ENCODE peak calls at places on chromosomes 7 and 10, in nine cellular contexts. O is fibroblast of lung, C is keratinocyte, F is IMR-90, S is mammary epithelial cell, A is HCT116, E is neural progenitor cell, Y is astrocyte, M is hepatocyte. G is an unnamed sample.

GRCh38 chr10:109780997-109781396 is 142.3 kb downstream of the XPNPEP1 start:
- DNase-seq in O (no peak), C (no peak), F (no peak), S (no peak), A (no peak), E (peak; percentile 37), Y (no peak), M (no peak), G (no peak)

GRCh38 chr7:101586078-101586941 is 42.8 kb downstream of the MYL10 start:
- DNase-seq in O (no peak), C (no peak), F (no peak), S (no peak), A (no peak), E (no peak), Y (no peak), M (peak; percentile 80), G (no peak)

GRCh38 chr10:115844592-115844991 is 428.4 kb downstream of the GFRA1 start:
- DNase-seq in O (peak; percentile 62), C (no peak), F (no peak), S (no peak), A (no peak), E (no peak), Y (peak; percentile 54), M (peak; percentile 20), G (no peak)

GRCh38 chr10:44995914-44996633 is 4.6 kb upstream of the ZNF22 start:
- DNase-seq in O (no peak), C (no peak), F (peak; percentile 71), S (no peak), A (no peak), E (no peak), Y (no peak), M (no peak), G (no peak)

GRCh38 chr10:18684416-18684815 is 25.2 kb downstream of the ARL5B start:
- DNase-seq in O (peak; percentile 69), C (no peak), F (no peak), S (no peak), A (no peak), E (no peak), Y (peak; percentile 63), M (no peak), G (no peak)

GRCh38 chr7:366171-366916 is 76.4 kb downstream of the FOXL3 start:
- DNase-seq in O (peak; percentile 15), C (no peak), F (peak; percentile 17), S (no peak), A (no peak), E (no peak), Y (no peak), M (no peak), G (no peak)

GRCh38 chr10:12337973-12338372 is 11.4 kb upstream of the CAMK1D start:
- DNase-seq in O (peak; percentile 87), C (no peak), F (peak; percentile 32), S (no peak), A (no peak), E (no peak), Y (peak; percentile 80), M (no peak), G (no peak)

GRCh38 chr10:101835406-101835805 is 8.2 kb downstream of the KCNIP2 start:
- DNase-seq in O (no peak), C (no peak), F (no peak), S (no peak), A (no peak), E (peak; percentile 19), Y (no peak), M (no peak), G (no peak)

GRCh38 chr10:28179006-28179405 is 123.9 kb downstream of the MPP7 start:
- DNase-seq in O (no peak), C (no peak), F (no peak), S (no peak), A (no peak), E (no peak), Y (no peak), M (no peak), G (no peak)

GRCh38 chr7:54354436-54354835 is 187.7 kb upstream of the VSTM2A start:
- DNase-seq in O (no peak), C (no peak), F (no peak), S (no peak), A (no peak), E (no peak), Y (no peak), M (no peak), G (peak; percentile 22)

GRCh38 chr10:21526184-21526951 is 886 bp upstream of the SKIDA1 start:
- DNase-seq in O (peak; percentile 89), C (no peak), F (peak; percentile 64), S (peak; percentile 61), A (no peak), E (peak; percentile 83), Y (peak; percentile 80), M (no peak), G (peak; percentile 49)

GRCh38 chr10:6048281-6049030 is 13.7 kb downstream of the IL2RA start:
- DNase-seq in O (no peak), C (no peak), F (no peak), S (no peak), A (no peak), E (no peak), Y (no peak), M (no peak), G (no peak)

GRCh38 chr10:6052247-6053221 is 9.6 kb downstream of the IL2RA start:
- DNase-seq in O (no peak), C (no peak), F (no peak), S (peak; percentile 68), A (no peak), E (no peak), Y (no peak), M (no peak), G (peak; percentile 20)

GRCh38 chr10:6053303-6053702 is 8.9 kb downstream of the IL2RA start:
- DNase-seq in O (no peak), C (no peak), F (no peak), S (no peak), A (no peak), E (no peak), Y (no peak), M (no peak), G (no peak)

GRCh38 chr10:6049031-6049400 is 13.2 kb downstream of the IL2RA start:
- DNase-seq in O (no peak), C (no peak), F (no peak), S (no peak), A (no peak), E (no peak), Y (no peak), M (no peak), G (no peak)

DNA sequence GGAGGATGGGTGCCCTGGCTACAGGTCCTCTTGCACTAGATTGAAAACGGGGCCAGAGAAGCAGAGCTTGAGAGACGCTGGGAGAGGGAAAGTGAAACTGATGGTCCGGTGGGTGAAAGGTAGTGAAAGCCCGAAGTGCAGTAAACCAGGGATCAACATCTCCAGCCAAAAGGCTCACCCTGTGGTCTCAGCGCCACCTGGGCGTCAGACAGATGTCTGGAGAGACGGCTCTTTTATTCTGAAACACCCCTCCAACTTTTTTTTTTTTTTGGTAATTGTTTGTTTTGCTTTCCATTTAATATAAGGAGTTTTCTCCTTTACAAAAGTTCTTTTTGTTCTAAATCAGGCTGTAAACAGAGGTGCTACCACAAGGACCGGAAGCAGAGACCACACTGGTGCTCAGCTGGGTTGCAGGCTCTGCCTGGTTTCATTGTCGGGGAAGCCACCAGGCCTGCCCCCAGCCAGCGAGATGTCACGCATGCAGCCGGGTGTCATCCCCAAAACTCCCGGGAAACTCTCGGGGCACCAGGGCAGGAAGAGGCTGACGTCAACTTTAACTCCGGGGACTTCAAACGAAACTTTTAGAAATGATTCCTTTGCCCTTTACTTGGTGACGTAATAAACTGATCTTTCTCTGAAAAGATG is 11.2 kb downstream of the IL2RA start:
- DNase-seq in O (no peak), C (no peak), F (peak; percentile 44), S (peak; percentile 44), A (no peak), E (no peak), Y (no peak), M (peak; percentile 27), G (peak; percentile 44)
- TF ChIP-seq CTCF in O (no peak), C (peak; percentile 34), F (no peak), S (peak; percentile 47), A (peak; percentile 19), E (peak; percentile 17), Y (no peak), M (no peak), G (peak; percentile 43)

GRCh38 chr10:125080984-125081383 is 79.4 kb downstream of the CTBP2 start:
- DNase-seq in O (no peak), C (no peak), F (no peak), S (no peak), A (no peak), E (no peak), Y (no peak), M (no peak), G (no peak)
- H4K20me1 ChIP-seq in O (no peaks in the 10 kb centered on the region), C (peaks cover 28% of the 10 kb centered on the region), F (peaks cover 20% of the 10 kb centered on the region), S (no peaks in the 10 kb centered on the region), A (peaks cover 5% of the 10 kb centered on the region), E (peaks cover 96% of the 10 kb centered on the region), Y (peaks cover 37% of the 10 kb centered on the region), M (peaks cover 82% of the 10 kb centered on the region), G (no peaks in the 10 kb centered on the region)

GRCh38 chr7:143384148-143384547 is 3.0 kb downstream of the ZYX start:
- DNase-seq in O (peak; percentile 69), C (no peak), F (peak; percentile 59), S (no peak), A (no peak), E (no peak), Y (peak; percentile 56), M (no peak), G (no peak)
- H3K36me3 ChIP-seq in O (peaks cover 37% of the 10 kb centered on the region), C (peaks cover 32% of the 10 kb centered on the region), F (peaks cover 65% of the 10 kb centered on the region), S (peaks cover 23% of the 10 kb centered on the region), A (peaks cover 5% of the 10 kb centered on the region), E (no peaks in the 10 kb centered on the region), Y (peaks cover 52% of the 10 kb centered on the region), M (no peaks in the 10 kb centered on the region), G (peaks cover 20% of the 10 kb centered on the region)

GRCh38 chr7:138239244-138239643 is 163.0 kb downstream of the AKR1D1 start:
- DNase-seq in O (peak; percentile 40), C (no peak), F (no peak), S (peak; percentile 55), A (no peak), E (no peak), Y (peak; percentile 31), M (no peak), G (peak; percentile 23)

GRCh38 chr7:138237995-138238394 is 161.7 kb downstream of the AKR1D1 start:
- DNase-seq in O (no peak), C (no peak), F (no peak), S (no peak), A (no peak), E (no peak), Y (no peak), M (no peak), G (no peak)

GRCh38 chr7:138235207-138235606 is 158.9 kb downstream of the AKR1D1 start:
- DNase-seq in O (no peak), C (no peak), F (no peak), S (no peak), A (no peak), E (no peak), Y (no peak), M (no peak), G (no peak)

GRCh38 chr7:138243430-138243829 is 167.2 kb downstream of the AKR1D1 start:
- DNase-seq in O (peak; percentile 70), C (no peak), F (no peak), S (no peak), A (no peak), E (peak; percentile 95), Y (peak; percentile 61), M (peak; percentile 65), G (peak; percentile 35)

DNA sequence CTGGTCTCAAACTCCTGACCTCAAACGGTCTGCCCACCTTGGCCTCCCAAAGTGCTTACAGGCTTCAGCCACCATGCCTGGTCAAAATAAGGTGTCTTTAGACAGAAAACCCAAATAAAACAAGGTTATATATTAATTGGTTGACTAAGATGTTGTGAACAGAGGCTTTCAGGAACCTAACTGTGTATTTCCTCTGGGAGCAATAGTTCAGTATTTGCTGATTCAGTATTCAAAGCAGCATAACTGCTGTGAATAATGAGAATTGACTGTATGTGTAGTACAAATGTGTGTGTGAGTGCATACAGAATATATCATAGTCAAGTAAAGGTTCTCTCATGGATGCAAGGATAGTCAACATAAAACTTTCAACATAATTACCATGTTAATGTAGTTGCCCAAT is 162.5 kb downstream of the AKR1D1 start:
- DNase-seq in O (no peak), C (no peak), F (no peak), S (no peak), A (no peak), E (no peak), Y (no peak), M (no peak), G (no peak)
- TF ChIP-seq CTCF in O (no peak), C (no peak), F (no peak), S (no peak), A (no peak), E (no peak), Y (no peak), M (no peak), G (no peak)

G was measured in PC-3.